ENCODE peak calls at places on chromosomes 6 and 20, in nine cellular contexts. One of them, this sample, is unnamed.
A peak's percentile ranks its signal among the peaks of the same experiment; 100 is the strongest.

GRCh38 chr6:39430968-39431523 is 108.5 kb upstream of the KCNK16 start:
- DNase-seq in HFF-Myc: no peak
- DNase-seq in amniotic stem cell: no peak
- DNase-seq in AG10803: peak; percentile 73
- DNase-seq in mesenchymal stem cell: peak; percentile 31
- DNase-seq in AG20443: peak; percentile 69
- DNase-seq in activated CD4-positive, alpha-beta T cell treated with anti-CD3 and anti-CD28 coated beads, Interleukin-2, amount 10 ng/mL, durations not matched to agents 7 days and 5 days: no peak
- DNase-seq in activated CD8-positive, alpha-beta memory T cell treated with anti-CD3 and anti-CD28 coated beads for 1 hour: no peak
- DNase-seq in CD4-positive, alpha-beta T cell: no peak
- DNase-seq in this sample: peak; percentile 37

GRCh38 chr6:71977860-71978259 is 91.5 kb downstream of the RIMS1 start:
- DNase-seq in activated CD8-positive, alpha-beta memory T cell treated with anti-CD3 and anti-CD28 coated beads for 1 hour: no peak
- DNase-seq in activated CD4-positive, alpha-beta T cell treated with anti-CD3 and anti-CD28 coated beads, Interleukin-2, amount 10 ng/mL, durations not matched to agents 7 days and 5 days: no peak
- DNase-seq in AG10803: no peak
- DNase-seq in AG20443: no peak
- DNase-seq in amniotic stem cell: no peak
- DNase-seq in mesenchymal stem cell: no peak
- DNase-seq in CD4-positive, alpha-beta T cell: no peak
- DNase-seq in HFF-Myc: no peak
- DNase-seq in this sample: peak; percentile 26

GRCh38 chr6:168395983-168396382 is 45.0 kb upstream of the SMOC2 start:
- DNase-seq in amniotic stem cell: no peak
- DNase-seq in activated CD4-positive, alpha-beta T cell treated with anti-CD3 and anti-CD28 coated beads, Interleukin-2, amount 10 ng/mL, durations not matched to agents 7 days and 5 days: no peak
- DNase-seq in CD4-positive, alpha-beta T cell: no peak
- DNase-seq in AG20443: no peak
- DNase-seq in AG10803: no peak
- DNase-seq in mesenchymal stem cell: no peak
- DNase-seq in activated CD8-positive, alpha-beta memory T cell treated with anti-CD3 and anti-CD28 coated beads for 1 hour: no peak
- DNase-seq in HFF-Myc: no peak
- DNase-seq in this sample: no peak

GRCh38 chr6:36860126-36860525 is 14.5 kb downstream of the PPIL1 start:
- DNase-seq in AG20443: no peak
- DNase-seq in CD4-positive, alpha-beta T cell: no peak
- DNase-seq in mesenchymal stem cell: no peak
- DNase-seq in activated CD4-positive, alpha-beta T cell treated with anti-CD3 and anti-CD28 coated beads, Interleukin-2, amount 10 ng/mL, durations not matched to agents 7 days and 5 days: no peak
- DNase-seq in HFF-Myc: no peak
- DNase-seq in activated CD8-positive, alpha-beta memory T cell treated with anti-CD3 and anti-CD28 coated beads for 1 hour: no peak
- DNase-seq in amniotic stem cell: no peak
- DNase-seq in AG10803: no peak
- DNase-seq in this sample: no peak

GRCh38 chr6:96626749-96627353 is 63.9 kb downstream of the FHL5 start:
- DNase-seq in amniotic stem cell: peak; percentile 2
- DNase-seq in AG10803: peak; percentile 38
- DNase-seq in HFF-Myc: peak; percentile 5
- DNase-seq in CD4-positive, alpha-beta T cell: no peak
- DNase-seq in AG20443: peak; percentile 23
- DNase-seq in activated CD4-positive, alpha-beta T cell treated with anti-CD3 and anti-CD28 coated beads, Interleukin-2, amount 10 ng/mL, durations not matched to agents 7 days and 5 days: no peak
- DNase-seq in activated CD8-positive, alpha-beta memory T cell treated with anti-CD3 and anti-CD28 coated beads for 1 hour: no peak
- DNase-seq in mesenchymal stem cell: peak; percentile 61
- DNase-seq in this sample: peak; percentile 31

GRCh38 chr20:38167851-38168760 is 3.0 kb upstream of the TGM2 start:
- DNase-seq in activated CD8-positive, alpha-beta memory T cell treated with anti-CD3 and anti-CD28 coated beads for 1 hour: no peak
- DNase-seq in mesenchymal stem cell: peak; percentile 92
- DNase-seq in AG20443: peak; percentile 84
- DNase-seq in activated CD4-positive, alpha-beta T cell treated with anti-CD3 and anti-CD28 coated beads, Interleukin-2, amount 10 ng/mL, durations not matched to agents 7 days and 5 days: no peak
- DNase-seq in CD4-positive, alpha-beta T cell: no peak
- DNase-seq in amniotic stem cell: peak; percentile 45
- DNase-seq in HFF-Myc: peak; percentile 57
- DNase-seq in AG10803: peak; percentile 98
- DNase-seq in this sample: peak; percentile 98

GRCh38 chr6:4522453-4522852 is 253.8 kb upstream of the CDYL start:
- DNase-seq in activated CD4-positive, alpha-beta T cell treated with anti-CD3 and anti-CD28 coated beads, Interleukin-2, amount 10 ng/mL, durations not matched to agents 7 days and 5 days: no peak
- DNase-seq in AG20443: no peak
- DNase-seq in CD4-positive, alpha-beta T cell: no peak
- DNase-seq in mesenchymal stem cell: no peak
- DNase-seq in AG10803: peak; percentile 3
- DNase-seq in amniotic stem cell: no peak
- DNase-seq in HFF-Myc: no peak
- DNase-seq in activated CD8-positive, alpha-beta memory T cell treated with anti-CD3 and anti-CD28 coated beads for 1 hour: no peak
- DNase-seq in this sample: no peak

GRCh38 chr6:136607932-136608772 is 57.9 kb upstream of the MAP7 start:
- DNase-seq in HFF-Myc: no peak
- DNase-seq in AG20443: peak; percentile 36
- DNase-seq in mesenchymal stem cell: peak; percentile 77
- DNase-seq in activated CD4-positive, alpha-beta T cell treated with anti-CD3 and anti-CD28 coated beads, Interleukin-2, amount 10 ng/mL, durations not matched to agents 7 days and 5 days: peak; percentile 84
- DNase-seq in CD4-positive, alpha-beta T cell: peak; percentile 60
- DNase-seq in activated CD8-positive, alpha-beta memory T cell treated with anti-CD3 and anti-CD28 coated beads for 1 hour: peak; percentile 57
- DNase-seq in amniotic stem cell: peak; percentile 12
- DNase-seq in AG10803: peak; percentile 43
- DNase-seq in this sample: peak; percentile 81

GRCh38 chr6:106731843-106732160 is 102.4 kb downstream of the QRSL1 start:
- DNase-seq in activated CD4-positive, alpha-beta T cell treated with anti-CD3 and anti-CD28 coated beads, Interleukin-2, amount 10 ng/mL, durations not matched to agents 7 days and 5 days: no peak
- DNase-seq in AG10803: no peak
- DNase-seq in activated CD8-positive, alpha-beta memory T cell treated with anti-CD3 and anti-CD28 coated beads for 1 hour: no peak
- DNase-seq in CD4-positive, alpha-beta T cell: no peak
- DNase-seq in mesenchymal stem cell: no peak
- DNase-seq in HFF-Myc: no peak
- DNase-seq in AG20443: no peak
- DNase-seq in amniotic stem cell: no peak
- DNase-seq in this sample: no peak

GRCh38 chr6:132161283-132161682 is 210.1 kb upstream of the CCN2 start:
- DNase-seq in mesenchymal stem cell: peak; percentile 59
- DNase-seq in CD4-positive, alpha-beta T cell: no peak
- DNase-seq in HFF-Myc: peak; percentile 32
- DNase-seq in AG10803: peak; percentile 68
- DNase-seq in activated CD4-positive, alpha-beta T cell treated with anti-CD3 and anti-CD28 coated beads, Interleukin-2, amount 10 ng/mL, durations not matched to agents 7 days and 5 days: no peak
- DNase-seq in amniotic stem cell: no peak
- DNase-seq in AG20443: peak; percentile 23
- DNase-seq in activated CD8-positive, alpha-beta memory T cell treated with anti-CD3 and anti-CD28 coated beads for 1 hour: no peak
- DNase-seq in this sample: peak; percentile 51

GRCh38 chr6:144899161-144899560 is 614.0 kb downstream of the UTRN start:
- DNase-seq in amniotic stem cell: peak; percentile 5
- DNase-seq in AG20443: peak; percentile 26
- DNase-seq in activated CD4-positive, alpha-beta T cell treated with anti-CD3 and anti-CD28 coated beads, Interleukin-2, amount 10 ng/mL, durations not matched to agents 7 days and 5 days: no peak
- DNase-seq in CD4-positive, alpha-beta T cell: no peak
- DNase-seq in AG10803: peak; percentile 95
- DNase-seq in activated CD8-positive, alpha-beta memory T cell treated with anti-CD3 and anti-CD28 coated beads for 1 hour: no peak
- DNase-seq in HFF-Myc: no peak
- DNase-seq in mesenchymal stem cell: no peak
- DNase-seq in this sample: no peak

GRCh38 chr6:152948150-152948768 is 34.6 kb downstream of the FBXO5 start:
- DNase-seq in mesenchymal stem cell: peak; percentile 58
- DNase-seq in activated CD8-positive, alpha-beta memory T cell treated with anti-CD3 and anti-CD28 coated beads for 1 hour: no peak
- DNase-seq in HFF-Myc: peak; percentile 22
- DNase-seq in amniotic stem cell: no peak
- DNase-seq in activated CD4-positive, alpha-beta T cell treated with anti-CD3 and anti-CD28 coated beads, Interleukin-2, amount 10 ng/mL, durations not matched to agents 7 days and 5 days: peak; percentile 42
- DNase-seq in CD4-positive, alpha-beta T cell: no peak
- DNase-seq in AG10803: peak; percentile 48
- DNase-seq in AG20443: peak; percentile 44
- DNase-seq in this sample: peak; percentile 54

GRCh38 chr20:59222982-59223610 is 59.5 kb downstream of the ZNF831 start:
- DNase-seq in AG10803: no peak
- DNase-seq in amniotic stem cell: no peak
- DNase-seq in CD4-positive, alpha-beta T cell: no peak
- DNase-seq in HFF-Myc: no peak
- DNase-seq in activated CD4-positive, alpha-beta T cell treated with anti-CD3 and anti-CD28 coated beads, Interleukin-2, amount 10 ng/mL, durations not matched to agents 7 days and 5 days: no peak
- DNase-seq in activated CD8-positive, alpha-beta memory T cell treated with anti-CD3 and anti-CD28 coated beads for 1 hour: no peak
- DNase-seq in AG20443: peak; percentile 36
- DNase-seq in mesenchymal stem cell: no peak
- DNase-seq in this sample: no peak

GRCh38 chr6:160462551-160463109 is 114.5 kb downstream of the SLC22A3 start:
- DNase-seq in AG10803: peak; percentile 92
- DNase-seq in mesenchymal stem cell: peak; percentile 91
- DNase-seq in activated CD8-positive, alpha-beta memory T cell treated with anti-CD3 and anti-CD28 coated beads for 1 hour: peak; percentile 21
- DNase-seq in amniotic stem cell: peak; percentile 26
- DNase-seq in HFF-Myc: peak; percentile 85
- DNase-seq in CD4-positive, alpha-beta T cell: peak; percentile 40
- DNase-seq in AG20443: peak; percentile 74
- DNase-seq in activated CD4-positive, alpha-beta T cell treated with anti-CD3 and anti-CD28 coated beads, Interleukin-2, amount 10 ng/mL, durations not matched to agents 7 days and 5 days: peak; percentile 86
- DNase-seq in this sample: peak; percentile 85

GRCh38 chr6:119757467-119757866 is 407.9 kb upstream of the MAN1A1 start:
- DNase-seq in CD4-positive, alpha-beta T cell: no peak
- DNase-seq in AG20443: no peak
- DNase-seq in activated CD4-positive, alpha-beta T cell treated with anti-CD3 and anti-CD28 coated beads, Interleukin-2, amount 10 ng/mL, durations not matched to agents 7 days and 5 days: no peak
- DNase-seq in activated CD8-positive, alpha-beta memory T cell treated with anti-CD3 and anti-CD28 coated beads for 1 hour: no peak
- DNase-seq in HFF-Myc: no peak
- DNase-seq in AG10803: no peak
- DNase-seq in amniotic stem cell: no peak
- DNase-seq in mesenchymal stem cell: no peak
- DNase-seq in this sample: no peak

GRCh38 chr6:82017316-82017715 is 230.2 kb downstream of the IBTK start:
- DNase-seq in activated CD4-positive, alpha-beta T cell treated with anti-CD3 and anti-CD28 coated beads, Interleukin-2, amount 10 ng/mL, durations not matched to agents 7 days and 5 days: no peak
- DNase-seq in AG20443: peak; percentile 64
- DNase-seq in mesenchymal stem cell: peak; percentile 96
- DNase-seq in amniotic stem cell: no peak
- DNase-seq in CD4-positive, alpha-beta T cell: no peak
- DNase-seq in activated CD8-positive, alpha-beta memory T cell treated with anti-CD3 and anti-CD28 coated beads for 1 hour: no peak
- DNase-seq in HFF-Myc: no peak
- DNase-seq in AG10803: peak; percentile 90
- DNase-seq in this sample: peak; percentile 96

GRCh38 chr6:3228791-3229565 is 1.5 kb upstream of the TUBB2B start:
- DNase-seq in amniotic stem cell: no peak
- DNase-seq in mesenchymal stem cell: peak; percentile 48
- DNase-seq in AG10803: no peak
- DNase-seq in activated CD8-positive, alpha-beta memory T cell treated with anti-CD3 and anti-CD28 coated beads for 1 hour: no peak
- DNase-seq in activated CD4-positive, alpha-beta T cell treated with anti-CD3 and anti-CD28 coated beads, Interleukin-2, amount 10 ng/mL, durations not matched to agents 7 days and 5 days: peak; percentile 40
- DNase-seq in AG20443: no peak
- DNase-seq in CD4-positive, alpha-beta T cell: peak; percentile 27
- DNase-seq in HFF-Myc: no peak
- DNase-seq in this sample: no peak

GRCh38 chr6:105308840-105309239 is 94.0 kb downstream of the PREP start:
- DNase-seq in AG10803: no peak
- DNase-seq in amniotic stem cell: no peak
- DNase-seq in HFF-Myc: no peak
- DNase-seq in activated CD4-positive, alpha-beta T cell treated with anti-CD3 and anti-CD28 coated beads, Interleukin-2, amount 10 ng/mL, durations not matched to agents 7 days and 5 days: no peak
- DNase-seq in CD4-positive, alpha-beta T cell: no peak
- DNase-seq in activated CD8-positive, alpha-beta memory T cell treated with anti-CD3 and anti-CD28 coated beads for 1 hour: no peak
- DNase-seq in AG20443: no peak
- DNase-seq in mesenchymal stem cell: no peak
- DNase-seq in this sample: no peak

GRCh38 chr20:63628246-63628975 is 1.5 kb upstream of the GMEB2 start:
- DNase-seq in mesenchymal stem cell: no peak
- DNase-seq in activated CD4-positive, alpha-beta T cell treated with anti-CD3 and anti-CD28 coated beads, Interleukin-2, amount 10 ng/mL, durations not matched to agents 7 days and 5 days: peak; percentile 66
- DNase-seq in HFF-Myc: peak; percentile 59
- DNase-seq in AG20443: peak; percentile 76
- DNase-seq in AG10803: peak; percentile 74
- DNase-seq in amniotic stem cell: no peak
- DNase-seq in activated CD8-positive, alpha-beta memory T cell treated with anti-CD3 and anti-CD28 coated beads for 1 hour: no peak
- DNase-seq in CD4-positive, alpha-beta T cell: no peak
- DNase-seq in this sample: peak; percentile 88

GRCh38 chr6:89895273-89895874 is 1.1 kb downstream of the GJA10 start:
- DNase-seq in AG20443: peak; percentile 71
- DNase-seq in activated CD4-positive, alpha-beta T cell treated with anti-CD3 and anti-CD28 coated beads, Interleukin-2, amount 10 ng/mL, durations not matched to agents 7 days and 5 days: peak; percentile 24
- DNase-seq in AG10803: peak; percentile 34
- DNase-seq in amniotic stem cell: peak; percentile 21
- DNase-seq in mesenchymal stem cell: peak; percentile 74
- DNase-seq in HFF-Myc: peak; percentile 19
- DNase-seq in activated CD8-positive, alpha-beta memory T cell treated with anti-CD3 and anti-CD28 coated beads for 1 hour: no peak
- DNase-seq in CD4-positive, alpha-beta T cell: no peak
- DNase-seq in this sample: peak; percentile 53

GRCh38 chr6:152765331-152765730 is 14.7 kb downstream of the VIP start:
- DNase-seq in amniotic stem cell: no peak
- DNase-seq in activated CD8-positive, alpha-beta memory T cell treated with anti-CD3 and anti-CD28 coated beads for 1 hour: no peak
- DNase-seq in HFF-Myc: no peak
- DNase-seq in CD4-positive, alpha-beta T cell: no peak
- DNase-seq in activated CD4-positive, alpha-beta T cell treated with anti-CD3 and anti-CD28 coated beads, Interleukin-2, amount 10 ng/mL, durations not matched to agents 7 days and 5 days: no peak
- DNase-seq in AG20443: no peak
- DNase-seq in AG10803: no peak
- DNase-seq in mesenchymal stem cell: no peak
- DNase-seq in this sample: no peak

GRCh38 chr20:56765172-56766073 is 136.3 kb downstream of the TFAP2C start:
- DNase-seq in AG20443: no peak
- DNase-seq in activated CD4-positive, alpha-beta T cell treated with anti-CD3 and anti-CD28 coated beads, Interleukin-2, amount 10 ng/mL, durations not matched to agents 7 days and 5 days: no peak
- DNase-seq in amniotic stem cell: no peak
- DNase-seq in CD4-positive, alpha-beta T cell: no peak
- DNase-seq in mesenchymal stem cell: no peak
- DNase-seq in activated CD8-positive, alpha-beta memory T cell treated with anti-CD3 and anti-CD28 coated beads for 1 hour: no peak
- DNase-seq in AG10803: peak; percentile 39
- DNase-seq in HFF-Myc: no peak
- DNase-seq in this sample: no peak

This sample was measured in kidney tubule cell.